ENCODE peak calls at places on chromosome 18, in five cellular contexts. One of them, this sample, is unnamed.

GRCh38 chr18:54647176-54647575 is 56.1 kb downstream of the DYNAP start:
- DNase-seq in fibroblast of the conjunctiva: no peak
- DNase-seq in fibroblast of the aortic adventitia: peak
- DNase-seq in aorta: no peak
- DNase-seq in activated T-cell treated with anti-CD3 and anti-CD28 coated beads for 1 hour: no peak
- DNase-seq in this sample: peak

GRCh38 chr18:2304378-2305175 is 266.7 kb downstream of the METTL4 start:
- DNase-seq in aorta: no peak
- DNase-seq in fibroblast of the aortic adventitia: peak
- DNase-seq in fibroblast of the conjunctiva: no peak
- DNase-seq in activated T-cell treated with anti-CD3 and anti-CD28 coated beads for 1 hour: no peak
- DNase-seq in this sample: peak

GRCh38 chr18:34880882-34881852 is 160.0 kb upstream of the MAPRE2 start:
- DNase-seq in activated T-cell treated with anti-CD3 and anti-CD28 coated beads for 1 hour: no peak
- DNase-seq in fibroblast of the aortic adventitia: peak
- DNase-seq in fibroblast of the conjunctiva: no peak
- DNase-seq in aorta: no peak
- DNase-seq in this sample: no peak

GRCh38 chr18:136433-136832 is 21.9 kb upstream of the USP14 start:
- DNase-seq in aorta: no peak
- DNase-seq in fibroblast of the aortic adventitia: no peak
- DNase-seq in fibroblast of the conjunctiva: no peak
- DNase-seq in activated T-cell treated with anti-CD3 and anti-CD28 coated beads for 1 hour: no peak
- DNase-seq in this sample: no peak

GRCh38 chr18:28541276-28541930 is 364.5 kb upstream of the CDH2 start:
- DNase-seq in fibroblast of the aortic adventitia: peak
- DNase-seq in aorta: no peak
- DNase-seq in fibroblast of the conjunctiva: no peak
- DNase-seq in activated T-cell treated with anti-CD3 and anti-CD28 coated beads for 1 hour: no peak
- DNase-seq in this sample: no peak

GRCh38 chr18:7221424-7222155 is 9.3 kb upstream of the LRRC30 start:
- DNase-seq in fibroblast of the conjunctiva: peak
- DNase-seq in aorta: no peak
- DNase-seq in fibroblast of the aortic adventitia: peak
- DNase-seq in activated T-cell treated with anti-CD3 and anti-CD28 coated beads for 1 hour: no peak
- DNase-seq in this sample: peak

GRCh38 chr18:34528177-34528576 is 181.9 kb upstream of the DTNA start:
- DNase-seq in activated T-cell treated with anti-CD3 and anti-CD28 coated beads for 1 hour: no peak
- DNase-seq in aorta: no peak
- DNase-seq in fibroblast of the aortic adventitia: no peak
- DNase-seq in fibroblast of the conjunctiva: no peak
- DNase-seq in this sample: no peak

GRCh38 chr18:31171159-31171839 is 8.6 kb upstream of the DSC1 start:
- DNase-seq in aorta: no peak
- DNase-seq in activated T-cell treated with anti-CD3 and anti-CD28 coated beads for 1 hour: no peak
- DNase-seq in fibroblast of the conjunctiva: no peak
- DNase-seq in fibroblast of the aortic adventitia: no peak
- DNase-seq in this sample: no peak

GRCh38 chr18:24397131-24397693 is 412 bp downstream of the OSBPL1A start:
- DNase-seq in activated T-cell treated with anti-CD3 and anti-CD28 coated beads for 1 hour: no peak
- DNase-seq in aorta: peak
- DNase-seq in fibroblast of the aortic adventitia: peak
- DNase-seq in fibroblast of the conjunctiva: peak
- DNase-seq in this sample: peak

GRCh38 chr18:79588636-79589481 is 90.7 kb upstream of the CTDP1 start:
- DNase-seq in aorta: peak
- DNase-seq in activated T-cell treated with anti-CD3 and anti-CD28 coated beads for 1 hour: no peak
- DNase-seq in fibroblast of the aortic adventitia: peak
- DNase-seq in fibroblast of the conjunctiva: peak
- DNase-seq in this sample: peak

GRCh38 chr18:56861244-56861643 is 210.1 kb downstream of the WDR7 start:
- DNase-seq in activated T-cell treated with anti-CD3 and anti-CD28 coated beads for 1 hour: no peak
- DNase-seq in aorta: no peak
- DNase-seq in fibroblast of the conjunctiva: no peak
- DNase-seq in fibroblast of the aortic adventitia: no peak
- DNase-seq in this sample: no peak

GRCh38 chr18:8952796-8953760 is 149.4 kb upstream of the NDUFV2 start:
- DNase-seq in fibroblast of the conjunctiva: peak
- DNase-seq in aorta: no peak
- DNase-seq in fibroblast of the aortic adventitia: peak
- DNase-seq in activated T-cell treated with anti-CD3 and anti-CD28 coated beads for 1 hour: no peak
- DNase-seq in this sample: no peak

GRCh38 chr18:9366126-9366714 is 31.6 kb downstream of the TWSG1 start:
- DNase-seq in activated T-cell treated with anti-CD3 and anti-CD28 coated beads for 1 hour: no peak
- DNase-seq in fibroblast of the aortic adventitia: peak
- DNase-seq in aorta: no peak
- DNase-seq in fibroblast of the conjunctiva: no peak
- DNase-seq in this sample: peak

GRCh38 chr18:58135806-58136331 is 91.8 kb downstream of the NEDD4L start:
- DNase-seq in fibroblast of the aortic adventitia: peak
- DNase-seq in aorta: no peak
- DNase-seq in fibroblast of the conjunctiva: peak
- DNase-seq in activated T-cell treated with anti-CD3 and anti-CD28 coated beads for 1 hour: peak
- DNase-seq in this sample: peak

GRCh38 chr18:9000736-9001135 is 101.8 kb upstream of the NDUFV2 start:
- DNase-seq in activated T-cell treated with anti-CD3 and anti-CD28 coated beads for 1 hour: no peak
- DNase-seq in fibroblast of the conjunctiva: peak
- DNase-seq in fibroblast of the aortic adventitia: peak
- DNase-seq in aorta: no peak
- DNase-seq in this sample: no peak

GRCh38 chr18:22912835-22913234 is 20.3 kb upstream of the RBBP8 start:
- DNase-seq in activated T-cell treated with anti-CD3 and anti-CD28 coated beads for 1 hour: no peak
- DNase-seq in aorta: no peak
- DNase-seq in fibroblast of the aortic adventitia: peak
- DNase-seq in fibroblast of the conjunctiva: peak
- DNase-seq in this sample: peak

GRCh38 chr18:43774497-43774896 is 497.2 kb upstream of the SYT4 start:
- DNase-seq in fibroblast of the conjunctiva: no peak
- DNase-seq in fibroblast of the aortic adventitia: no peak
- DNase-seq in activated T-cell treated with anti-CD3 and anti-CD28 coated beads for 1 hour: no peak
- DNase-seq in aorta: no peak
- DNase-seq in this sample: no peak

GRCh38 chr18:48933578-48934399 is 17.0 kb downstream of the SMAD7 start:
- DNase-seq in fibroblast of the aortic adventitia: no peak
- DNase-seq in aorta: peak
- DNase-seq in activated T-cell treated with anti-CD3 and anti-CD28 coated beads for 1 hour: no peak
- DNase-seq in fibroblast of the conjunctiva: no peak
- DNase-seq in this sample: no peak

GRCh38 chr18:51135361-51135760 is 62.1 kb downstream of the MEX3C start:
- DNase-seq in activated T-cell treated with anti-CD3 and anti-CD28 coated beads for 1 hour: no peak
- DNase-seq in fibroblast of the conjunctiva: peak
- DNase-seq in aorta: no peak
- DNase-seq in fibroblast of the aortic adventitia: peak
- DNase-seq in this sample: peak

GRCh38 chr18:73756256-73757091 is 391.2 kb downstream of the FBXO15 start:
- DNase-seq in aorta: peak
- DNase-seq in fibroblast of the conjunctiva: no peak
- DNase-seq in activated T-cell treated with anti-CD3 and anti-CD28 coated beads for 1 hour: no peak
- DNase-seq in fibroblast of the aortic adventitia: no peak
- DNase-seq in this sample: no peak

GRCh38 chr18:78402966-78403365 is 576.7 kb upstream of the SALL3 start:
- DNase-seq in fibroblast of the aortic adventitia: no peak
- DNase-seq in aorta: no peak
- DNase-seq in activated T-cell treated with anti-CD3 and anti-CD28 coated beads for 1 hour: no peak
- DNase-seq in fibroblast of the conjunctiva: no peak
- DNase-seq in this sample: no peak

GRCh38 chr18:8814206-8814605 is 108.8 kb downstream of the MTCL1 start:
- DNase-seq in fibroblast of the conjunctiva: no peak
- DNase-seq in aorta: no peak
- DNase-seq in fibroblast of the aortic adventitia: peak
- DNase-seq in activated T-cell treated with anti-CD3 and anti-CD28 coated beads for 1 hour: no peak
- DNase-seq in this sample: no peak

GRCh38 chr18:46916551-46917107 is 678 bp downstream of the PIAS2 start:
- DNase-seq in fibroblast of the aortic adventitia: peak
- DNase-seq in activated T-cell treated with anti-CD3 and anti-CD28 coated beads for 1 hour: peak
- DNase-seq in fibroblast of the conjunctiva: no peak
- DNase-seq in aorta: no peak
- DNase-seq in this sample: no peak

GRCh38 chr18:34928068-34928753 is 113.0 kb upstream of the MAPRE2 start:
- DNase-seq in activated T-cell treated with anti-CD3 and anti-CD28 coated beads for 1 hour: no peak
- DNase-seq in aorta: no peak
- DNase-seq in fibroblast of the aortic adventitia: no peak
- DNase-seq in fibroblast of the conjunctiva: no peak
- DNase-seq in this sample: no peak

GRCh38 chr18:44626807-44627206 is 53.9 kb upstream of the SETBP1 start:
- DNase-seq in aorta: no peak
- DNase-seq in activated T-cell treated with anti-CD3 and anti-CD28 coated beads for 1 hour: no peak
- DNase-seq in fibroblast of the aortic adventitia: no peak
- DNase-seq in fibroblast of the conjunctiva: no peak
- DNase-seq in this sample: no peak

GRCh38 chr18:24595556-24595955 is 135.1 kb downstream of the HRH4 start:
- DNase-seq in fibroblast of the aortic adventitia: no peak
- DNase-seq in aorta: no peak
- DNase-seq in activated T-cell treated with anti-CD3 and anti-CD28 coated beads for 1 hour: no peak
- DNase-seq in fibroblast of the conjunctiva: no peak
- DNase-seq in this sample: no peak

GRCh38 chr18:49901862-49902340 is 88.6 kb upstream of the ACAA2 start:
- DNase-seq in fibroblast of the conjunctiva: no peak
- DNase-seq in aorta: no peak
- DNase-seq in fibroblast of the aortic adventitia: no peak
- DNase-seq in activated T-cell treated with anti-CD3 and anti-CD28 coated beads for 1 hour: no peak
- DNase-seq in this sample: no peak

GRCh38 chr18:76783786-76784484 is 38.4 kb upstream of the ZNF236 start:
- DNase-seq in fibroblast of the aortic adventitia: no peak
- DNase-seq in fibroblast of the conjunctiva: no peak
- DNase-seq in aorta: no peak
- DNase-seq in activated T-cell treated with anti-CD3 and anti-CD28 coated beads for 1 hour: no peak
- DNase-seq in this sample: no peak

GRCh38 chr18:58180738-58181353 is 136.8 kb downstream of the NEDD4L start:
- DNase-seq in aorta: no peak
- DNase-seq in fibroblast of the aortic adventitia: peak
- DNase-seq in fibroblast of the conjunctiva: no peak
- DNase-seq in activated T-cell treated with anti-CD3 and anti-CD28 coated beads for 1 hour: peak
- DNase-seq in this sample: no peak

GRCh38 chr18:32552421-32553030 is 81.8 kb upstream of the GAREM1 start:
- DNase-seq in activated T-cell treated with anti-CD3 and anti-CD28 coated beads for 1 hour: peak
- DNase-seq in aorta: no peak
- DNase-seq in fibroblast of the aortic adventitia: peak
- DNase-seq in fibroblast of the conjunctiva: peak
- DNase-seq in this sample: peak

GRCh38 chr18:50279752-50280151 is 1.6 kb downstream of the MBD1 start:
- DNase-seq in aorta: no peak
- DNase-seq in fibroblast of the conjunctiva: no peak
- DNase-seq in fibroblast of the aortic adventitia: no peak
- DNase-seq in activated T-cell treated with anti-CD3 and anti-CD28 coated beads for 1 hour: no peak
- DNase-seq in this sample: no peak

GRCh38 chr18:51848702-51849101 is 491.3 kb upstream of the DCC start:
- DNase-seq in aorta: no peak
- DNase-seq in fibroblast of the conjunctiva: no peak
- DNase-seq in activated T-cell treated with anti-CD3 and anti-CD28 coated beads for 1 hour: no peak
- DNase-seq in fibroblast of the aortic adventitia: no peak
- DNase-seq in this sample: no peak

GRCh38 chr18:8798996-8799395 is 93.6 kb downstream of the MTCL1 start:
- DNase-seq in fibroblast of the conjunctiva: no peak
- DNase-seq in fibroblast of the aortic adventitia: no peak
- DNase-seq in activated T-cell treated with anti-CD3 and anti-CD28 coated beads for 1 hour: no peak
- DNase-seq in aorta: no peak
- DNase-seq in this sample: no peak

GRCh38 chr18:12373771-12374116 is 3.3 kb downstream of the AFG3L2 start:
- DNase-seq in fibroblast of the conjunctiva: no peak
- DNase-seq in fibroblast of the aortic adventitia: no peak
- DNase-seq in activated T-cell treated with anti-CD3 and anti-CD28 coated beads for 1 hour: no peak
- DNase-seq in aorta: no peak
- DNase-seq in this sample: no peak

GRCh38 chr18:62881509-62882016 is 166.2 kb downstream of the PHLPP1 start:
- DNase-seq in fibroblast of the aortic adventitia: peak
- DNase-seq in activated T-cell treated with anti-CD3 and anti-CD28 coated beads for 1 hour: no peak
- DNase-seq in fibroblast of the conjunctiva: peak
- DNase-seq in aorta: no peak
- DNase-seq in this sample: peak

GRCh38 chr18:11071300-11071699 is 78.1 kb downstream of the PIEZO2 start:
- DNase-seq in activated T-cell treated with anti-CD3 and anti-CD28 coated beads for 1 hour: no peak
- DNase-seq in fibroblast of the aortic adventitia: no peak
- DNase-seq in fibroblast of the conjunctiva: no peak
- DNase-seq in aorta: no peak
- DNase-seq in this sample: no peak

GRCh38 chr18:22999647-23000046 is 66.5 kb downstream of the RBBP8 start:
- DNase-seq in fibroblast of the conjunctiva: no peak
- DNase-seq in activated T-cell treated with anti-CD3 and anti-CD28 coated beads for 1 hour: no peak
- DNase-seq in fibroblast of the aortic adventitia: no peak
- DNase-seq in aorta: no peak
- DNase-seq in this sample: no peak

This sample was measured in foreskin keratinocyte.